ENCODE peak calls at places on chromosome 7, in nine cellular contexts. One of them, this sample, is unnamed.
A peak's percentile ranks its signal among the peaks of the same experiment; 100 is the strongest.

GRCh38 chr7:26151953-26152781 is at the start of gene NFE2L3:
- DNase-seq in thoracic aorta: no peak
- DNase-seq in lower leg skin: peak; percentile 64
- DNase-seq in activated naive CD4-positive, alpha-beta T cell: peak; percentile 52
- DNase-seq in heart right ventricle: peak; percentile 36
- DNase-seq in left ventricle myocardium superior: peak; percentile 81
- DNase-seq in hepatocyte: peak; percentile 89
- DNase-seq in heart left ventricle: peak; percentile 75
- DNase-seq in stimulated activated CD8-positive, alpha-beta memory T cell treated with anti-CD3 and anti-CD28 coated beads, Interleukin-4, amount 100 ng/mL, for 48 hours: peak; percentile 87
- DNase-seq in this sample: peak; percentile 83

GRCh38 chr7:96354881-96355280 is 33.0 kb upstream of the SLC25A13 start:
- DNase-seq in lower leg skin: no peak
- DNase-seq in left ventricle myocardium superior: no peak
- DNase-seq in hepatocyte: no peak
- DNase-seq in activated naive CD4-positive, alpha-beta T cell: no peak
- DNase-seq in heart right ventricle: no peak
- DNase-seq in heart left ventricle: no peak
- DNase-seq in stimulated activated CD8-positive, alpha-beta memory T cell treated with anti-CD3 and anti-CD28 coated beads, Interleukin-4, amount 100 ng/mL, for 48 hours: no peak
- DNase-seq in thoracic aorta: no peak
- DNase-seq in this sample: no peak

GRCh38 chr7:4189151-4189570 is 492.9 kb upstream of the FOXK1 start:
- DNase-seq in left ventricle myocardium superior: peak; percentile 90
- DNase-seq in activated naive CD4-positive, alpha-beta T cell: no peak
- DNase-seq in hepatocyte: peak; percentile 79
- DNase-seq in thoracic aorta: peak; percentile 68
- DNase-seq in heart right ventricle: peak; percentile 75
- DNase-seq in lower leg skin: peak; percentile 83
- DNase-seq in heart left ventricle: peak; percentile 91
- DNase-seq in stimulated activated CD8-positive, alpha-beta memory T cell treated with anti-CD3 and anti-CD28 coated beads, Interleukin-4, amount 100 ng/mL, for 48 hours: no peak
- DNase-seq in this sample: no peak

GRCh38 chr7:28106316-28106957 is 74.2 kb downstream of the JAZF1 start:
- DNase-seq in thoracic aorta: no peak
- DNase-seq in lower leg skin: no peak
- DNase-seq in heart right ventricle: peak; percentile 29
- DNase-seq in hepatocyte: no peak
- DNase-seq in heart left ventricle: peak; percentile 62
- DNase-seq in left ventricle myocardium superior: peak; percentile 37
- DNase-seq in activated naive CD4-positive, alpha-beta T cell: no peak
- DNase-seq in stimulated activated CD8-positive, alpha-beta memory T cell treated with anti-CD3 and anti-CD28 coated beads, Interleukin-4, amount 100 ng/mL, for 48 hours: no peak
- DNase-seq in this sample: no peak

GRCh38 chr7:155581107-155581830 is 34.9 kb upstream of the CNPY1 start:
- DNase-seq in thoracic aorta: no peak
- DNase-seq in left ventricle myocardium superior: peak; percentile 9
- DNase-seq in lower leg skin: no peak
- DNase-seq in stimulated activated CD8-positive, alpha-beta memory T cell treated with anti-CD3 and anti-CD28 coated beads, Interleukin-4, amount 100 ng/mL, for 48 hours: no peak
- DNase-seq in heart right ventricle: no peak
- DNase-seq in hepatocyte: no peak
- DNase-seq in heart left ventricle: no peak
- DNase-seq in activated naive CD4-positive, alpha-beta T cell: no peak
- DNase-seq in this sample: no peak

GRCh38 chr7:22786290-22786932 is 36.2 kb downstream of the TOMM7 start:
- DNase-seq in activated naive CD4-positive, alpha-beta T cell: no peak
- DNase-seq in heart left ventricle: no peak
- DNase-seq in hepatocyte: peak; percentile 72
- DNase-seq in lower leg skin: no peak
- DNase-seq in stimulated activated CD8-positive, alpha-beta memory T cell treated with anti-CD3 and anti-CD28 coated beads, Interleukin-4, amount 100 ng/mL, for 48 hours: no peak
- DNase-seq in left ventricle myocardium superior: no peak
- DNase-seq in heart right ventricle: no peak
- DNase-seq in thoracic aorta: no peak
- DNase-seq in this sample: no peak

GRCh38 chr7:151205749-151206148 is 4.5 kb downstream of the H2BK1 start:
- DNase-seq in stimulated activated CD8-positive, alpha-beta memory T cell treated with anti-CD3 and anti-CD28 coated beads, Interleukin-4, amount 100 ng/mL, for 48 hours: no peak
- DNase-seq in left ventricle myocardium superior: no peak
- DNase-seq in heart right ventricle: no peak
- DNase-seq in activated naive CD4-positive, alpha-beta T cell: no peak
- DNase-seq in heart left ventricle: no peak
- DNase-seq in lower leg skin: no peak
- DNase-seq in hepatocyte: no peak
- DNase-seq in thoracic aorta: no peak
- DNase-seq in this sample: no peak

GRCh38 chr7:123916240-123916724 is 8.8 kb upstream of the SPAM1 start:
- DNase-seq in lower leg skin: no peak
- DNase-seq in activated naive CD4-positive, alpha-beta T cell: no peak
- DNase-seq in heart right ventricle: no peak
- DNase-seq in hepatocyte: peak; percentile 57
- DNase-seq in left ventricle myocardium superior: no peak
- DNase-seq in thoracic aorta: no peak
- DNase-seq in stimulated activated CD8-positive, alpha-beta memory T cell treated with anti-CD3 and anti-CD28 coated beads, Interleukin-4, amount 100 ng/mL, for 48 hours: no peak
- DNase-seq in heart left ventricle: no peak
- DNase-seq in this sample: no peak

GRCh38 chr7:18177129-18177814 is 149.6 kb upstream of the PRPS1L1 start:
- DNase-seq in thoracic aorta: no peak
- DNase-seq in stimulated activated CD8-positive, alpha-beta memory T cell treated with anti-CD3 and anti-CD28 coated beads, Interleukin-4, amount 100 ng/mL, for 48 hours: no peak
- DNase-seq in lower leg skin: no peak
- DNase-seq in activated naive CD4-positive, alpha-beta T cell: no peak
- DNase-seq in left ventricle myocardium superior: no peak
- DNase-seq in heart left ventricle: no peak
- DNase-seq in hepatocyte: no peak
- DNase-seq in heart right ventricle: no peak
- DNase-seq in this sample: no peak

GRCh38 chr7:40544277-40544723 is 409.5 kb downstream of the SUGCT start:
- DNase-seq in left ventricle myocardium superior: peak; percentile 20
- DNase-seq in stimulated activated CD8-positive, alpha-beta memory T cell treated with anti-CD3 and anti-CD28 coated beads, Interleukin-4, amount 100 ng/mL, for 48 hours: no peak
- DNase-seq in hepatocyte: no peak
- DNase-seq in lower leg skin: no peak
- DNase-seq in heart left ventricle: no peak
- DNase-seq in heart right ventricle: peak; percentile 23
- DNase-seq in thoracic aorta: no peak
- DNase-seq in activated naive CD4-positive, alpha-beta T cell: no peak
- DNase-seq in this sample: no peak

GRCh38 chr7:28626629-28627262 is 214.4 kb downstream of the CREB5 start:
- DNase-seq in heart left ventricle: no peak
- DNase-seq in thoracic aorta: no peak
- DNase-seq in left ventricle myocardium superior: peak; percentile 37
- DNase-seq in lower leg skin: no peak
- DNase-seq in stimulated activated CD8-positive, alpha-beta memory T cell treated with anti-CD3 and anti-CD28 coated beads, Interleukin-4, amount 100 ng/mL, for 48 hours: peak; percentile 34
- DNase-seq in activated naive CD4-positive, alpha-beta T cell: no peak
- DNase-seq in heart right ventricle: no peak
- DNase-seq in hepatocyte: no peak
- DNase-seq in this sample: no peak

GRCh38 chr7:84078415-84078814 is 116.2 kb downstream of the SEMA3A start:
- DNase-seq in left ventricle myocardium superior: no peak
- DNase-seq in activated naive CD4-positive, alpha-beta T cell: no peak
- DNase-seq in hepatocyte: no peak
- DNase-seq in lower leg skin: no peak
- DNase-seq in heart left ventricle: no peak
- DNase-seq in thoracic aorta: no peak
- DNase-seq in stimulated activated CD8-positive, alpha-beta memory T cell treated with anti-CD3 and anti-CD28 coated beads, Interleukin-4, amount 100 ng/mL, for 48 hours: no peak
- DNase-seq in heart right ventricle: no peak
- DNase-seq in this sample: no peak

GRCh38 chr7:115709664-115710063 is 320.9 kb downstream of the TFEC start:
- DNase-seq in hepatocyte: no peak
- DNase-seq in lower leg skin: no peak
- DNase-seq in heart right ventricle: no peak
- DNase-seq in activated naive CD4-positive, alpha-beta T cell: no peak
- DNase-seq in heart left ventricle: no peak
- DNase-seq in thoracic aorta: no peak
- DNase-seq in left ventricle myocardium superior: no peak
- DNase-seq in stimulated activated CD8-positive, alpha-beta memory T cell treated with anti-CD3 and anti-CD28 coated beads, Interleukin-4, amount 100 ng/mL, for 48 hours: no peak
- DNase-seq in this sample: no peak

GRCh38 chr7:142461437-142461836 is 203.6 kb upstream of the PRSS58 start:
- DNase-seq in heart right ventricle: no peak
- DNase-seq in lower leg skin: no peak
- DNase-seq in thoracic aorta: no peak
- DNase-seq in activated naive CD4-positive, alpha-beta T cell: no peak
- DNase-seq in heart left ventricle: no peak
- DNase-seq in stimulated activated CD8-positive, alpha-beta memory T cell treated with anti-CD3 and anti-CD28 coated beads, Interleukin-4, amount 100 ng/mL, for 48 hours: no peak
- DNase-seq in left ventricle myocardium superior: no peak
- DNase-seq in hepatocyte: no peak
- DNase-seq in this sample: no peak

GRCh38 chr7:36283711-36284130 is 105.9 kb upstream of the ANLN start:
- DNase-seq in left ventricle myocardium superior: peak; percentile 72
- DNase-seq in hepatocyte: no peak
- DNase-seq in activated naive CD4-positive, alpha-beta T cell: no peak
- DNase-seq in stimulated activated CD8-positive, alpha-beta memory T cell treated with anti-CD3 and anti-CD28 coated beads, Interleukin-4, amount 100 ng/mL, for 48 hours: peak; percentile 41
- DNase-seq in heart left ventricle: peak; percentile 68
- DNase-seq in heart right ventricle: peak; percentile 54
- DNase-seq in lower leg skin: peak; percentile 58
- DNase-seq in thoracic aorta: no peak
- DNase-seq in this sample: no peak

GRCh38 chr7:122310119-122311021 is 5.8 kb upstream of the FEZF1 start:
- DNase-seq in stimulated activated CD8-positive, alpha-beta memory T cell treated with anti-CD3 and anti-CD28 coated beads, Interleukin-4, amount 100 ng/mL, for 48 hours: no peak
- DNase-seq in heart right ventricle: no peak
- DNase-seq in hepatocyte: peak; percentile 15
- DNase-seq in left ventricle myocardium superior: no peak
- DNase-seq in thoracic aorta: no peak
- DNase-seq in lower leg skin: no peak
- DNase-seq in activated naive CD4-positive, alpha-beta T cell: no peak
- DNase-seq in heart left ventricle: no peak
- DNase-seq in this sample: peak; percentile 81

GRCh38 chr7:140230517-140230861 is 53.7 kb upstream of the KDM7A start:
- DNase-seq in left ventricle myocardium superior: peak; percentile 74
- DNase-seq in activated naive CD4-positive, alpha-beta T cell: peak; percentile 65
- DNase-seq in lower leg skin: no peak
- DNase-seq in heart right ventricle: no peak
- DNase-seq in heart left ventricle: peak; percentile 48
- DNase-seq in stimulated activated CD8-positive, alpha-beta memory T cell treated with anti-CD3 and anti-CD28 coated beads, Interleukin-4, amount 100 ng/mL, for 48 hours: peak; percentile 81
- DNase-seq in thoracic aorta: no peak
- DNase-seq in hepatocyte: peak; percentile 37
- DNase-seq in this sample: no peak

GRCh38 chr7:127699853-127700252 is 47.9 kb downstream of the SND1 start:
- DNase-seq in thoracic aorta: no peak
- DNase-seq in lower leg skin: no peak
- DNase-seq in stimulated activated CD8-positive, alpha-beta memory T cell treated with anti-CD3 and anti-CD28 coated beads, Interleukin-4, amount 100 ng/mL, for 48 hours: no peak
- DNase-seq in heart right ventricle: no peak
- DNase-seq in heart left ventricle: no peak
- DNase-seq in activated naive CD4-positive, alpha-beta T cell: no peak
- DNase-seq in left ventricle myocardium superior: no peak
- DNase-seq in hepatocyte: no peak
- DNase-seq in this sample: no peak

GRCh38 chr7:39434012-39434411 is 132.2 kb upstream of the YAE1 start:
- DNase-seq in stimulated activated CD8-positive, alpha-beta memory T cell treated with anti-CD3 and anti-CD28 coated beads, Interleukin-4, amount 100 ng/mL, for 48 hours: no peak
- DNase-seq in thoracic aorta: no peak
- DNase-seq in activated naive CD4-positive, alpha-beta T cell: no peak
- DNase-seq in hepatocyte: no peak
- DNase-seq in left ventricle myocardium superior: no peak
- DNase-seq in heart right ventricle: no peak
- DNase-seq in heart left ventricle: no peak
- DNase-seq in lower leg skin: no peak
- DNase-seq in this sample: no peak

GRCh38 chr7:1883031-1883761 is 213.1 kb downstream of the ELFN1 start:
- DNase-seq in thoracic aorta: no peak
- DNase-seq in lower leg skin: no peak
- DNase-seq in heart right ventricle: no peak
- DNase-seq in heart left ventricle: peak; percentile 30
- DNase-seq in hepatocyte: no peak
- DNase-seq in left ventricle myocardium superior: no peak
- DNase-seq in activated naive CD4-positive, alpha-beta T cell: no peak
- DNase-seq in stimulated activated CD8-positive, alpha-beta memory T cell treated with anti-CD3 and anti-CD28 coated beads, Interleukin-4, amount 100 ng/mL, for 48 hours: no peak
- DNase-seq in this sample: no peak

GRCh38 chr7:133268355-133268754 is 15.5 kb downstream of the EXOC4 start:
- DNase-seq in left ventricle myocardium superior: no peak
- DNase-seq in activated naive CD4-positive, alpha-beta T cell: no peak
- DNase-seq in lower leg skin: no peak
- DNase-seq in heart left ventricle: no peak
- DNase-seq in heart right ventricle: no peak
- DNase-seq in stimulated activated CD8-positive, alpha-beta memory T cell treated with anti-CD3 and anti-CD28 coated beads, Interleukin-4, amount 100 ng/mL, for 48 hours: no peak
- DNase-seq in thoracic aorta: no peak
- DNase-seq in hepatocyte: no peak
- DNase-seq in this sample: no peak

GRCh38 chr7:114392686-114393085 is 21.9 kb upstream of the FOXP2 start:
- DNase-seq in stimulated activated CD8-positive, alpha-beta memory T cell treated with anti-CD3 and anti-CD28 coated beads, Interleukin-4, amount 100 ng/mL, for 48 hours: no peak
- DNase-seq in heart right ventricle: no peak
- DNase-seq in thoracic aorta: no peak
- DNase-seq in left ventricle myocardium superior: no peak
- DNase-seq in heart left ventricle: no peak
- DNase-seq in hepatocyte: no peak
- DNase-seq in activated naive CD4-positive, alpha-beta T cell: no peak
- DNase-seq in lower leg skin: no peak
- DNase-seq in this sample: no peak

GRCh38 chr7:133672866-133673265 is 420.0 kb downstream of the EXOC4 start:
- DNase-seq in thoracic aorta: no peak
- DNase-seq in stimulated activated CD8-positive, alpha-beta memory T cell treated with anti-CD3 and anti-CD28 coated beads, Interleukin-4, amount 100 ng/mL, for 48 hours: no peak
- DNase-seq in heart left ventricle: no peak
- DNase-seq in lower leg skin: no peak
- DNase-seq in heart right ventricle: no peak
- DNase-seq in left ventricle myocardium superior: no peak
- DNase-seq in hepatocyte: no peak
- DNase-seq in activated naive CD4-positive, alpha-beta T cell: no peak
- DNase-seq in this sample: no peak

GRCh38 chr7:150384406-150385239 is 5.5 kb downstream of the ZNF775 start:
- DNase-seq in activated naive CD4-positive, alpha-beta T cell: no peak
- DNase-seq in hepatocyte: no peak
- DNase-seq in left ventricle myocardium superior: no peak
- DNase-seq in lower leg skin: no peak
- DNase-seq in heart right ventricle: no peak
- DNase-seq in thoracic aorta: no peak
- DNase-seq in stimulated activated CD8-positive, alpha-beta memory T cell treated with anti-CD3 and anti-CD28 coated beads, Interleukin-4, amount 100 ng/mL, for 48 hours: no peak
- DNase-seq in heart left ventricle: no peak
- DNase-seq in this sample: no peak